ENCODE peak calls at places on chromosomes 7 and 10, in ten cellular contexts. W is H7; L is progenitor cell of endocrine pancreas; A is activated T-cell treated with anti-CD3 and anti-CD28 coated beads, Interleukin-2, amount 50 U/mL, for 72 hours; B is pancreas; N is HCEC 1CT; R is cardiac fibroblast; U is SJCRH30; Q is NCI-H1092 treated with DMSO at 0.1 percent for 48 hours; X is suprapubic skin. D is an unnamed sample.

GRCh38 chr7:83427929-83428328 is 221.0 kb downstream of the SEMA3E start:
- DNase-seq in W (peak), L (no peak), A (no peak), B (no peak), N (no peak), R (no peak), U (peak), Q (peak), X (no peak), D (peak)

GRCh38 chr10:110686941-110687340 is 42.8 kb downstream of the RBM20 start:
- DNase-seq in W (no peak), L (no peak), A (no peak), B (no peak), N (peak), R (no peak), U (no peak), Q (no peak), X (no peak), D (no peak)

GRCh38 chr10:110524864-110525242 is 27.1 kb downstream of the DUSP5 start:
- DNase-seq in W (no peak), L (no peak), A (no peak), B (no peak), N (no peak), R (no peak), U (peak), Q (no peak), X (peak), D (peak)

GRCh38 chr7:111844904-111845662 is 282.8 kb upstream of the IMMP2L start:
- DNase-seq in W (no peak), L (no peak), A (no peak), B (no peak), N (no peak), R (no peak), U (no peak), Q (no peak), X (no peak), D (no peak)

GRCh38 chr7:98285132-98286092 is 3.9 kb downstream of the BRI3 start:
- DNase-seq in W (peak), L (no peak), A (no peak), B (no peak), N (no peak), R (no peak), U (no peak), Q (no peak), X (no peak), D (no peak)

GRCh38 chr10:131180941-131181855 is 130.3 kb downstream of the TCERG1L start:
- DNase-seq in W (no peak), L (peak), A (no peak), B (no peak), N (no peak), R (no peak), U (no peak), Q (no peak), X (peak), D (peak)

GRCh38 chr10:117980216-117980615 is 66.5 kb downstream of the RAB11FIP2 start:
- DNase-seq in W (no peak), L (no peak), A (no peak), B (no peak), N (peak), R (peak), U (no peak), Q (no peak), X (no peak), D (no peak)

GRCh38 chr7:116210345-116211005 is at the start of gene TES:
- DNase-seq in W (peak), L (peak), A (peak), B (peak), N (no peak), R (peak), U (peak), Q (peak), X (peak), D (peak)

GRCh38 chr7:39811161-39811614 is 138.9 kb upstream of the CDK13 start:
- DNase-seq in W (no peak), L (no peak), A (no peak), B (no peak), N (no peak), R (peak), U (peak), Q (no peak), X (no peak), D (no peak)

GRCh38 chr10:14820010-14820774 is 17.6 kb downstream of the CDNF start:
- DNase-seq in W (no peak), L (no peak), A (no peak), B (no peak), N (peak), R (peak), U (no peak), Q (no peak), X (no peak), D (no peak)

GRCh38 chr10:124075116-124075955 is 18.1 kb downstream of the CHST15 start:
- DNase-seq in W (peak), L (no peak), A (no peak), B (no peak), N (no peak), R (no peak), U (no peak), Q (no peak), X (no peak), D (no peak)

GRCh38 chr7:101816499-101817030 is 861 bp upstream of the CUX1 start:
- DNase-seq in W (peak), L (peak), A (peak), B (peak), N (peak), R (peak), U (peak), Q (peak), X (peak), D (peak)

GRCh38 chr7:18082169-18082568 is 54.5 kb upstream of the PRPS1L1 start:
- DNase-seq in W (no peak), L (no peak), A (no peak), B (no peak), N (no peak), R (no peak), U (no peak), Q (no peak), X (no peak), D (no peak)

GRCh38 chr10:14608381-14609001 is 166.2 kb downstream of the FAM107B start:
- DNase-seq in W (no peak), L (no peak), A (no peak), B (peak), N (no peak), R (no peak), U (peak), Q (no peak), X (no peak), D (no peak)